ENCODE peak calls at places on chromosomes 12 and 14, in nine cellular contexts. T is sigmoid colon; P is progenitor cell of endocrine pancreas; N is NCI-H1092; O is NCI-H460; F is activated naive CD4-positive, alpha-beta T cell; B is activated gamma-delta T cell; U is WERI-Rb-1; C is A549. G is an unnamed sample.

GRCh38 chr12:116266631-116267349 is 10.7 kb downstream of the MED13L start:
- DNase-seq in T (no peak), P (no peak), O (no peak), F (no peak), B (no peak), C (no peak), N (no peak), U (no peak), G (no peak)

GRCh38 chr12:89247541-89247942 is 104.8 kb downstream of the DUSP6 start:
- DNase-seq in B (no peak), T (no peak), C (no peak), U (no peak), P (no peak), F (no peak), N (no peak), O (no peak), G (no peak)

GRCh38 chr14:23185046-23185445 is 1.6 kb upstream of the SLC7A8 start:
- DNase-seq in P (no peak), B (no peak), O (no peak), N (no peak), U (no peak), C (no peak), T (no peak), F (no peak), G (no peak)

GRCh38 chr12:101697930-101698781 is 716 bp downstream of the CHPT1 start:
- DNase-seq in O (no peak), P (no peak), T (peak; percentile 82), U (peak; percentile 44), C (peak; percentile 46), F (no peak), N (no peak), B (no peak), G (no peak)

GRCh38 chr12:115370650-115371049 is 686.7 kb upstream of the TBX3 start:
- DNase-seq in U (peak; percentile 14), B (no peak), T (no peak), C (no peak), O (no peak), N (no peak), F (no peak), P (no peak), G (no peak)

GRCh38 chr12:66921151-66921550 is 242.3 kb upstream of the GRIP1 start:
- DNase-seq in T (no peak), U (no peak), C (no peak), F (no peak), O (no peak), P (no peak), N (no peak), B (no peak), G (no peak)

GRCh38 chr14:100539766-100540140 is 47.5 kb downstream of the BEGAIN start:
- DNase-seq in C (no peak), N (no peak), P (no peak), U (no peak), T (peak; percentile 54), F (no peak), O (no peak), B (no peak), G (no peak)

GRCh38 chr14:20295067-20295466 is 10.7 kb downstream of the TTC5 start:
- DNase-seq in F (no peak), B (no peak), N (no peak), O (no peak), P (no peak), C (no peak), T (no peak), U (no peak), G (no peak)

GRCh38 chr14:70873627-70874026 is 33.6 kb upstream of the PCNX1 start:
- DNase-seq in N (no peak), O (no peak), B (no peak), U (peak; percentile 61), P (no peak), T (no peak), C (no peak), F (no peak), G (no peak)

GRCh38 chr12:31922341-31923062 is 36.7 kb upstream of the RESF1 start:
- DNase-seq in N (no peak), P (no peak), C (peak; percentile 35), T (no peak), F (no peak), B (no peak), O (no peak), U (no peak), G (no peak)

GRCh38 chr12:55072093-55072492 is 52.3 kb downstream of the NEUROD4 start:
- DNase-seq in U (peak; percentile 85), T (no peak), N (no peak), C (peak; percentile 62), P (no peak), F (peak; percentile 66), B (no peak), O (peak; percentile 61), G (peak; percentile 82)

GRCh38 chr14:56659964-56660551 is 80.5 kb downstream of the TMEM260 start:
- DNase-seq in N (peak; percentile 24), C (peak; percentile 57), T (no peak), U (no peak), P (no peak), F (no peak), O (peak; percentile 47), B (no peak), G (peak; percentile 73)

GRCh38 chr12:116160883-116161458 is 116.5 kb downstream of the MED13L start:
- DNase-seq in T (no peak), U (no peak), P (no peak), B (no peak), C (no peak), F (no peak), N (no peak), O (no peak), G (no peak)

GRCh38 chr12:20549115-20549719 is 145.9 kb upstream of the SLCO1C1 start:
- DNase-seq in P (no peak), F (no peak), C (peak; percentile 73), N (no peak), O (peak; percentile 49), U (peak; percentile 41), B (no peak), T (peak; percentile 64), G (peak; percentile 39)

GRCh38 chr14:54175298-54175942 is 218.8 kb upstream of the BMP4 start:
- DNase-seq in T (peak; percentile 73), B (no peak), O (peak; percentile 76), C (peak; percentile 75), N (peak; percentile 73), F (no peak), P (peak; percentile 53), U (peak; percentile 55), G (peak; percentile 76)

GRCh38 chr12:122182887-122183587 is at the start of gene LRRC43:
- DNase-seq in F (peak; percentile 16), N (peak; percentile 48), T (no peak), U (peak; percentile 48), C (no peak), O (no peak), B (peak; percentile 28), P (peak; percentile 61), G (peak; percentile 94)